ENCODE peak calls at places on chromosomes 4 and X, in seven cellular contexts. T is HFFc6, M is MCF 10A, E is tibial nerve, B is foreskin keratinocyte, J is choroid plexus epithelial cell, K is ovary. L is an unnamed sample.

GRCh38 chr4:72666910-72667309 is 97.9 kb upstream of the ADAMTS3 start:
- DNase-seq in T (no peak), M (no peak), E (no peak), B (no peak), J (no peak), K (no peak), L (no peak)

GRCh38 chr4:170051402-170051801 is 25.2 kb upstream of the MFAP3L start:
- DNase-seq in T (no peak), M (no peak), E (no peak), B (no peak), J (no peak), K (no peak), L (no peak)

GRCh38 chr4:7787067-7787466 is 152.6 kb downstream of the AFAP1 start:
- DNase-seq in T (no peak), M (no peak), E (no peak), B (no peak), J (no peak), K (no peak), L (no peak)

GRCh38 chrX:42175843-42176242 is 252.5 kb upstream of the CASK start:
- DNase-seq in T (no peak), M (no peak), E (no peak), B (no peak), J (no peak), K (no peak), L (no peak)

GRCh38 chrX:38940547-38940946 is 139.3 kb downstream of the MID1IP1 start:
- DNase-seq in T (no peak), M (peak; percentile 16), E (no peak), B (no peak), J (no peak), K (no peak), L (no peak)

GRCh38 chrX:133297284-133297683 is 79.1 kb upstream of the TFDP3 start:
- DNase-seq in T (no peak), M (peak; percentile 51), E (no peak), B (peak; percentile 29), J (peak; percentile 82), K (no peak), L (no peak)

GRCh38 chr4:82123934-82124333 is 249.9 kb downstream of the HNRNPD start:
- DNase-seq in T (no peak), M (no peak), E (no peak), B (no peak), J (no peak), K (no peak), L (no peak)

GRCh38 chr4:161382655-161383054 is 781.1 kb downstream of the FSTL5 start:
- DNase-seq in T (no peak), M (no peak), E (no peak), B (no peak), J (no peak), K (no peak), L (no peak)

GRCh38 chrX:1435241-1435900 is 17.3 kb downstream of the ASMTL start:
- DNase-seq in T (no peak), M (no peak), E (no peak), B (no peak), J (no peak), K (no peak), L (no peak)

GRCh38 chr4:98502624-98503023 is 155.8 kb downstream of the TSPAN5 start:
- DNase-seq in T (no peak), M (no peak), E (no peak), B (no peak), J (no peak), K (no peak), L (no peak)

GRCh38 chrX:100358766-100359165 is 51.3 kb downstream of the PCDH19 start:
- DNase-seq in T (no peak), M (no peak), E (no peak), B (no peak), J (no peak), K (no peak), L (no peak)

GRCh38 chr4:182143822-182144620 is 99.2 kb upstream of the TENM3 start:
- DNase-seq in T (peak; percentile 76), M (peak; percentile 77), E (no peak), B (peak; percentile 82), J (peak; percentile 88), K (peak; percentile 46), L (peak; percentile 43)

GRCh38 chrX:39816871-39817731 is 280.7 kb downstream of the BCOR start:
- DNase-seq in T (peak; percentile 29), M (no peak), E (no peak), B (no peak), J (peak; percentile 48), K (peak; percentile 37), L (no peak)

GRCh38 chr4:100517864-100518341 is at the start of gene EMCN:
- DNase-seq in T (no peak), M (no peak), E (no peak), B (no peak), J (peak; percentile 48), K (no peak), L (no peak)

GRCh38 chrX:48514126-48514806 is 5.5 kb downstream of the PORCN start:
- DNase-seq in T (no peak), M (no peak), E (no peak), B (no peak), J (no peak), K (no peak), L (no peak)

GRCh38 chrX:53882331-53882730 is 161.9 kb downstream of the PHF8 start:
- DNase-seq in T (peak; percentile 0), M (peak; percentile 27), E (no peak), B (peak; percentile 2), J (peak; percentile 3), K (no peak), L (peak; percentile 34)

GRCh38 chr4:168319486-168320019 is 1.0 kb upstream of the DDX60 start:
- DNase-seq in T (no peak), M (no peak), E (no peak), B (no peak), J (no peak), K (no peak), L (peak; percentile 3)

GRCh38 chr4:19177616-19178015 is 1074.1 kb upstream of the SLIT2 start:
- DNase-seq in T (peak; percentile 9), M (peak; percentile 45), E (no peak), B (no peak), J (peak; percentile 53), K (no peak), L (no peak)

GRCh38 chr4:75916091-75916661 is 13.9 kb upstream of the PPEF2 start:
- DNase-seq in T (peak; percentile 46), M (peak; percentile 35), E (no peak), B (peak; percentile 3), J (peak; percentile 78), K (peak; percentile 28), L (peak; percentile 32)

GRCh38 chrX:46588263-46588662 is 14.7 kb downstream of the CHST7 start:
- DNase-seq in T (peak; percentile 49), M (peak; percentile 53), E (peak; percentile 25), B (no peak), J (peak; percentile 84), K (no peak), L (peak; percentile 21)

GRCh38 chrX:3252744-3253143 is 93.7 kb downstream of the MXRA5 start:
- DNase-seq in T (no peak), M (no peak), E (no peak), B (no peak), J (no peak), K (no peak), L (no peak)

GRCh38 chrX:7950865-7951264 is 23.7 kb upstream of the PNPLA4 start:
- DNase-seq in T (no peak), M (no peak), E (no peak), B (no peak), J (no peak), K (no peak), L (no peak)

DNA sequence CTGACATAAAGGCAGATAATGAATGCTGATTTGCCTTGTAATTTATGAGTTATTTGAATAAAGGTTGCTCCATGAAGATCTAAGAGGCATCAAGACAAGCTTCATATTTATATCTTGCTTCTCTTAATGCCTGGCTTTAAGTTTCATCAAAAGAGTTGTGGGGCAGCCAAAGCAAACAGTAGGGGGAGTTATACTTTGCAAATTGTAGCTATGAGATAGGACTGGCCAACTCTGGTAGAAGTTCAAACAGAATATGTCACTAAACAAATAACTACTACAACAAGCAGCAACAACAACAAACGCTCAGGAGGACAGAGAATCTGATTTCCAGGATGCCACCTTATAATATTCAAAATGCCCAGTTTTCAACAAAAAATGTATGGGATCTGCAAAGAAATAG is 69.1 kb upstream of the PLAC1 start:
- DNase-seq in T (no peak), M (peak; percentile 4), E (no peak), B (no peak), J (peak; percentile 41), K (no peak), L (no peak)
- TF ChIP-seq CTCF in T (peak; percentile 31), M (no peak), E (no peak), B (peak; percentile 19), J (peak; percentile 46), K (no peak), L (no peak)

GRCh38 chrX:121581885-121582284 is 534.5 kb downstream of the GLUD2 start:
- DNase-seq in T (no peak), M (peak; percentile 17), E (no peak), B (no peak), J (peak; percentile 16), K (no peak), L (no peak)
- TF ChIP-seq CTCF in T (no peak), M (no peak), E (no peak), B (no peak), J (peak; percentile 31), K (no peak), L (no peak)

DNA sequence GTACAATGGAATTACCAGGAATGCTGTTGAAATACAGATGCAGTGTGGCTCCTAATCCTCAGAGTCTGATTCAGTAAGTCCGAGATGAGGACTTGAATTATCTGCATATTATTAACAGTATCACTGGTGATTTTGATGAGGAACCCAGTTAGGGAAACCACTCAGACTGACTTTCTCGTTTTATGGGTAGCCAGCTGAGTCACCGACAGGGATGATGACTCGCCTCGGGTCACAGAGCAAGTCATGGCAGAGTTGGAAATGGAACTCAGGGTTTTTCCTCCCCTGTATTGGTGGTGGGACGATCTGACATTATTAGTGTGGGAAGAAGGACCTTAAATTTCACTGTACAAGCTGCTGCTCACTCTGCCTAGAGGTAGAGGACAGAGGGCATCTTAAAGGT is 51.3 kb downstream of the RTL9 start:
- DNase-seq in T (peak; percentile 70), M (peak; percentile 54), E (no peak), B (no peak), J (peak; percentile 41), K (no peak), L (no peak)
- TF ChIP-seq CTCF in T (no peak), M (no peak), E (no peak), B (no peak), J (no peak), K (no peak), L (no peak)

DNA sequence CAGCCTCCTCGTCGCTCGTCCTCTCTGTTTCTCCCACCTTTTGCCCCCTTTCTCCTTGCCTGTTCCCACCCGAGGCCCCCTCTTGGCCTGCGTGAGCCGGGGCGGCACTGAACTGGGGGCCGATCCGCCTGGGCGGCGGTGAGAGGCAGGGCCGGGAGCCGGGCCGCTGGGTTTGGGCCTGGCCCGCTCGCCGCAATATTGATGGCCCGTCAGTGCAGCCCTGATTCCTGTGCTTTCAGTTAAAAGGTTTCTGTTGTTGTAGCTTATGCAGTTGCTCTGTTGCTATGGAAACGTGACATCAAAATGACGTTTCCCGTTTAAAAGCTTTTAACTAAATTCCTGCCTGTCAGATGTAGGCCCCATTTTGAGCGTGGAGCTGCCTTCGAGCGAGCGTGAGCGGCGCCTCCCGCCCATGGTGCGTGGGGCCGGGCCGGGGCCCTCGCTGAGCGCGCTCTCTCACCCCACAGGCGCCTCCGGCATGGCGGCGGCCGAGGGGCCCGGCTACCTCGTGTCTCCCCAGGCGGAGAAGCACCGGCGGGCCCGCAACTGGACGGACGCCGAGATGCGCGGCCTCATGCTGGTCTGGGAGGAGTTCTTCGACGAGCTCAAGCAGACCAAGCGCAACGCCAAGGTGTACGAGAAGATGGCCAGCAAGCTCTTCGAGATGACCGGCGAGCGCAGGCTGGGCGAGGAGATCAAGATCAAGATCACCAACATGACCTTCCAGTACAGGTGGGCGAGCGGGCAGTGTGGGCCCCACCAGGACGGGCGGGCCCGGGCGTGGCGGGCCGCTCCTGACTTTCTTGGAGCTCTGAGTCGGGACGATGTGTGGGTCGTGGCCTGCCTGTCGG is at the start of gene MSANTD1:
- DNase-seq in T (peak; percentile 75), M (no peak), E (no peak), B (peak; percentile 5), J (peak; percentile 38), K (no peak), L (no peak)
- TF ChIP-seq CTCF in T (no peak), M (no peak), E (no peak), B (no peak), J (no peak), K (no peak), L (no peak)